ENCODE peak calls at places on chromosomes 2 and 18, in four cellular contexts. E is right lobe of liver, L is mammary epithelial cell, P is heart left ventricle. I is an unnamed sample.

GRCh38 chr2:32699151-32699550 is 71.3 kb downstream of the TTC27 start:
- DNase-seq in L (no peak), P (no peak), E (no peak), I (no peak)

GRCh38 chr2:80292474-80292873 is 12.1 kb downstream of the LRRTM1 start:
- DNase-seq in L (no peak), E (no peak), P (no peak), I (no peak)

GRCh38 chr18:58942486-58942885 is 77.8 kb downstream of the ZNF532 start:
- DNase-seq in E (no peak), L (peak; percentile 8), P (no peak), I (no peak)

GRCh38 chr2:134845719-134846118 is 7.3 kb downstream of the ACMSD start:
- DNase-seq in E (no peak), P (no peak), L (peak; percentile 74), I (no peak)

GRCh38 chr2:19292007-19292406 is 66.4 kb downstream of the OSR1 start:
- DNase-seq in E (peak; percentile 44), P (no peak), L (no peak), I (no peak)

GRCh38 chr2:8090748-8091700 is 590.8 kb upstream of the ID2 start:
- DNase-seq in P (no peak), E (no peak), L (peak; percentile 89), I (no peak)

GRCh38 chr2:239380831-239381708 is 19.8 kb downstream of the HDAC4 start:
- DNase-seq in L (no peak), P (no peak), E (peak; percentile 42), I (no peak)

GRCh38 chr2:144208924-144209323 is 311.0 kb downstream of the ZEB2 start:
- DNase-seq in P (no peak), L (no peak), E (no peak), I (no peak)

GRCh38 chr2:19684516-19684915 is 217.3 kb downstream of the TTC32 start:
- DNase-seq in E (no peak), L (no peak), P (no peak), I (no peak)

GRCh38 chr18:14907420-14907819 is 159.4 kb downstream of the ANKRD30B start:
- DNase-seq in E (no peak), L (no peak), P (no peak), I (no peak)

GRCh38 chr2:98445708-98446577 is 1.3 kb downstream of the INPP4A start:
- DNase-seq in E (no peak), P (no peak), L (no peak), I (no peak)

GRCh38 chr2:222753251-222753824 is 81.9 kb downstream of the MOGAT1 start:
- DNase-seq in P (no peak), L (peak; percentile 73), E (peak; percentile 58), I (no peak)

GRCh38 chr2:50674876-50675275 is 357.1 kb downstream of the NRXN1 start:
- DNase-seq in P (no peak), L (peak; percentile 2), E (no peak), I (no peak)

GRCh38 chr2:42089340-42089925 is 41.6 kb downstream of the PKDCC start:
- DNase-seq in P (no peak), L (peak; percentile 22), E (no peak), I (no peak)

GRCh38 chr2:108271691-108272253 is 16.9 kb upstream of the SULT1C2 start:
- DNase-seq in P (no peak), L (peak; percentile 37), E (no peak), I (no peak)

GRCh38 chr18:48919547-48919946 is 31.2 kb downstream of the SMAD7 start:
- DNase-seq in E (peak; percentile 42), L (no peak), P (no peak), I (no peak)

GRCh38 chr2:16142383-16143361 is 202.3 kb downstream of the MYCN start:
- DNase-seq in L (no peak), P (no peak), E (no peak), I (no peak)

GRCh38 chr2:168599738-168600137 is 143.7 kb downstream of the CERS6 start:
- DNase-seq in E (no peak), L (peak; percentile 8), P (no peak), I (no peak)

GRCh38 chr2:188966728-188967127 is 7.4 kb upstream of the COL3A1 start:
- DNase-seq in L (no peak), E (no peak), P (no peak), I (no peak)

GRCh38 chr2:47092465-47092864 is 62.6 kb downstream of the STPG4 start:
- DNase-seq in L (no peak), P (no peak), E (no peak), I (no peak)

GRCh38 chr2:206127656-206128055 is 31.6 kb downstream of the NDUFS1 start:
- DNase-seq in E (no peak), L (peak; percentile 5), P (no peak), I (no peak)

GRCh38 chr2:236675051-236675450 is 105.4 kb downstream of the ACKR3 start:
- DNase-seq in L (peak; percentile 73), P (no peak), E (no peak), I (no peak)

GRCh38 chr18:67665266-67665665 is 148.7 kb upstream of the DSEL start:
- DNase-seq in L (peak; percentile 41), P (no peak), E (no peak), I (no peak)

GRCh38 chr2:69163109-69163508 is 150.1 kb downstream of the ANTXR1 start:
- DNase-seq in P (no peak), E (no peak), L (peak; percentile 55), I (no peak)

GRCh38 chr2:46131-46470 is 204 bp downstream of the FAM110C start:
- DNase-seq in P (no peak), E (no peak), L (no peak), I (no peak)

GRCh38 chr2:160292225-160292624 is 92.2 kb upstream of the ITGB6 start:
- DNase-seq in P (no peak), E (no peak), L (no peak), I (no peak)

GRCh38 chr2:209694748-209695147 is 76.9 kb upstream of the UNC80 start:
- DNase-seq in E (no peak), P (no peak), L (no peak), I (no peak)

GRCh38 chr2:72007402-72007801 is 140.3 kb downstream of the CYP26B1 start:
- DNase-seq in E (no peak), P (no peak), L (no peak), I (no peak)

GRCh38 chr2:1632510-1632909 is 111.8 kb downstream of the PXDN start:
- DNase-seq in L (no peak), E (no peak), P (no peak), I (no peak)

GRCh38 chr2:105731511-105731910 is 13.2 kb upstream of the NCK2 start:
- DNase-seq in L (no peak), P (no peak), E (no peak), I (no peak)

GRCh38 chr2:219175928-219176817 is 552 bp downstream of the CNPPD1 start:
- DNase-seq in L (peak; percentile 33), P (peak; percentile 69), E (peak; percentile 71), I (no peak)

GRCh38 chr2:59276033-59276432 is 1034.9 kb upstream of the FANCL start:
- DNase-seq in E (no peak), P (no peak), L (no peak), I (peak; percentile 29)

GRCh38 chr18:57951999-57952774 is 91.8 kb upstream of the NEDD4L start:
- DNase-seq in E (no peak), L (peak; percentile 53), P (no peak), I (no peak)

GRCh38 chr18:27605107-27605834 is 420.2 kb upstream of the CHST9 start:
- DNase-seq in E (peak; percentile 72), P (no peak), L (peak; percentile 54), I (peak; percentile 71)

GRCh38 chr2:234135750-234136221 is 85.3 kb downstream of the SPP2 start:
- DNase-seq in E (peak; percentile 56), P (peak; percentile 67), L (peak; percentile 80), I (peak; percentile 74)
- H3K9me3 ChIP-seq in E (no peaks in the 10 kb centered on the region), P (no peaks in the 10 kb centered on the region), L (peaks cover 13% of the 10 kb centered on the region), I (no peaks in the 10 kb centered on the region)

GRCh38 chr2:235535423-235536130 is 41.7 kb downstream of the AGAP1 start:
- DNase-seq in L (no peak), P (peak; percentile 28), E (no peak), I (no peak)

GRCh38 chr2:235537186-235537585 is 43.3 kb downstream of the AGAP1 start:
- DNase-seq in P (no peak), L (no peak), E (no peak), I (no peak)

GRCh38 chr2:235537587-235537986 is 43.7 kb downstream of the AGAP1 start:
- DNase-seq in L (no peak), P (no peak), E (no peak), I (no peak)

GRCh38 chr2:235534608-235535422 is 41.0 kb downstream of the AGAP1 start:
- DNase-seq in L (no peak), P (peak; percentile 14), E (no peak), I (no peak)

GRCh38 chr2:235536711-235537110 is 42.9 kb downstream of the AGAP1 start:
- DNase-seq in P (peak; percentile 28), L (no peak), E (no peak), I (no peak)
- H3K9me3 ChIP-seq in P (no peaks in the 10 kb centered on the region), L (no peaks in the 10 kb centered on the region), E (no peaks in the 10 kb centered on the region), I (no peaks in the 10 kb centered on the region)

GRCh38 chr2:4151521-4151920 is 448.1 kb downstream of the DCDC2C start:
- DNase-seq in E (no peak), P (no peak), L (no peak), I (no peak)

DNA sequence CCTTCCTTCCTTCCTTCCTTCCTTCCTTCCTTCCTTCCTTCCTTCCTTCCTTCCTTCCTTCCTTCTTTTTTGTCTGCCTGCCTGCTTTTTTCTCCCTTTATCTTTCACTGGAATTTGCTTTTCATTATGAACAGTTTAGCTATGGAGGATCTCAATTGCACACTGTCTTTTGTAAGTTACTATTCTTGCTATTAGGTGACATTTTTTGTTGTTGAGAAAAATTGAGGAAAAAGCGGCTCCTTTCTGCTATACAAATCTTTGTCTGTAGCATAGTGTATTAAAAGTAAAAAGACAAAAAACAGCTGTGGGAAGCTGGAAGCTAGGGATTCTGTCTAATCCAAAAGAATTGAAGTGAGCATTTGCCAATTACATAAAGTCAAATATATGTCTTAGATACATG is 448.7 kb downstream of the DCDC2C start:
- DNase-seq in P (no peak), L (no peak), E (no peak), I (no peak)
- H3K9me3 ChIP-seq in P (peaks cover 3% of the 10 kb centered on the region), L (peaks cover 9% of the 10 kb centered on the region), E (no peaks in the 10 kb centered on the region), I (no peaks in the 10 kb centered on the region)

DNA sequence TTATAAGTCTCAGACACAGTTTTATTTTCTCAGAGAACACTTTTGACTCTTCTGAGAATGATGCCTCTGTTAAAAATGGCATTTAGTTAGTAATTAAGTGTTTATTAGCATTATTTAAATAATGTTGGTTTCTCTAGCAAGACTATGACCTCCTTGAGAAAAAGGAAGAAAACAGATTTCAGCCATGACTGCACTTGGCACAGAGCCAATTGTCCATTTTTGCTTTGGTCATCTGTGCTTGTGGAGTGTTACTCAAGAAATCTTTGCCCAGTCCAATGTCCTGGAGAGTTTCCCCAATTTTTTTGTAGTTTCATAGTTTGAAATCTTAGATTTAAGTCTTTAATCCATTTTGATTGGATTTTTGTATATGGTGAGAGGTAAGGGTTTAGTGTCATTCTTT is 1229.4 kb upstream of the FAM98A start:
- DNase-seq in L (no peak), E (no peak), P (no peak), I (no peak)
- H3K9me3 ChIP-seq in L (no peaks in the 10 kb centered on the region), E (no peaks in the 10 kb centered on the region), P (peaks cover 7% of the 10 kb centered on the region), I (no peaks in the 10 kb centered on the region)

GRCh38 chr2:4175343-4175742 is 472.0 kb downstream of the DCDC2C start:
- DNase-seq in E (no peak), L (no peak), P (no peak), I (no peak)
- H3K9me3 ChIP-seq in E (no peaks in the 10 kb centered on the region), L (peaks cover 23% of the 10 kb centered on the region), P (peaks cover 45% of the 10 kb centered on the region), I (peaks cover 7% of the 10 kb centered on the region)